ENCODE peak calls at places on chromosomes 11 and 22, in six cellular contexts. One of them, this sample, is unnamed.
A peak's percentile ranks its signal among the peaks of the same experiment; 100 is the strongest.

GRCh38 chr11:104078995-104079394 is 42.6 kb downstream of the DDI1 start:
- DNase-seq in hepatocyte: no peak
- DNase-seq in kidney: no peak
- DNase-seq in tibial artery: no peak
- DNase-seq in Panc1: no peak
- DNase-seq in naive thymus-derived CD4-positive, alpha-beta T cell: no peak
- DNase-seq in this sample: no peak

GRCh38 chr11:111429066-111429506 is 50.0 kb upstream of the POU2AF1 start:
- DNase-seq in hepatocyte: peak; percentile 51
- DNase-seq in Panc1: no peak
- DNase-seq in naive thymus-derived CD4-positive, alpha-beta T cell: peak; percentile 51
- DNase-seq in kidney: no peak
- DNase-seq in tibial artery: peak; percentile 77
- DNase-seq in this sample: peak; percentile 81

GRCh38 chr11:122721201-122721963 is 65.9 kb downstream of the UBASH3B start:
- DNase-seq in Panc1: no peak
- DNase-seq in kidney: no peak
- DNase-seq in hepatocyte: no peak
- DNase-seq in tibial artery: no peak
- DNase-seq in naive thymus-derived CD4-positive, alpha-beta T cell: no peak
- DNase-seq in this sample: no peak

GRCh38 chr11:83715927-83716525 is 429.9 kb upstream of the CCDC90B start:
- DNase-seq in kidney: no peak
- DNase-seq in Panc1: no peak
- DNase-seq in naive thymus-derived CD4-positive, alpha-beta T cell: no peak
- DNase-seq in hepatocyte: no peak
- DNase-seq in tibial artery: no peak
- DNase-seq in this sample: no peak

GRCh38 chr11:115503083-115503885 is 931 bp downstream of the CADM1 start:
- DNase-seq in hepatocyte: peak; percentile 84
- DNase-seq in tibial artery: peak; percentile 38
- DNase-seq in naive thymus-derived CD4-positive, alpha-beta T cell: no peak
- DNase-seq in Panc1: no peak
- DNase-seq in kidney: peak; percentile 90
- DNase-seq in this sample: no peak

GRCh38 chr11:110069158-110069737 is 23.9 kb upstream of the ZC3H12C start:
- DNase-seq in naive thymus-derived CD4-positive, alpha-beta T cell: no peak
- DNase-seq in tibial artery: peak; percentile 53
- DNase-seq in Panc1: no peak
- DNase-seq in kidney: no peak
- DNase-seq in hepatocyte: peak; percentile 24
- DNase-seq in this sample: peak; percentile 21

GRCh38 chr11:46380340-46381045 is 976 bp upstream of the MDK start:
- DNase-seq in kidney: peak; percentile 92
- DNase-seq in naive thymus-derived CD4-positive, alpha-beta T cell: peak; percentile 29
- DNase-seq in hepatocyte: peak; percentile 79
- DNase-seq in Panc1: no peak
- DNase-seq in tibial artery: peak; percentile 60
- DNase-seq in this sample: no peak

GRCh38 chr11:113818426-113818825 is 38.8 kb downstream of the CLDN25 start:
- DNase-seq in tibial artery: no peak
- DNase-seq in Panc1: no peak
- DNase-seq in hepatocyte: no peak
- DNase-seq in kidney: no peak
- DNase-seq in naive thymus-derived CD4-positive, alpha-beta T cell: no peak
- DNase-seq in this sample: no peak

GRCh38 chr11:21866781-21867180 is 326.1 kb upstream of the ANO5 start:
- DNase-seq in hepatocyte: no peak
- DNase-seq in kidney: no peak
- DNase-seq in Panc1: no peak
- DNase-seq in naive thymus-derived CD4-positive, alpha-beta T cell: no peak
- DNase-seq in tibial artery: no peak
- DNase-seq in this sample: no peak

GRCh38 chr22:33835196-33835788 is 85.0 kb downstream of the LARGE1 start:
- DNase-seq in kidney: no peak
- DNase-seq in Panc1: no peak
- DNase-seq in tibial artery: no peak
- DNase-seq in hepatocyte: no peak
- DNase-seq in naive thymus-derived CD4-positive, alpha-beta T cell: no peak
- DNase-seq in this sample: no peak

GRCh38 chr11:62553839-62554361 is 7.3 kb upstream of the AHNAK start:
- DNase-seq in kidney: no peak
- DNase-seq in tibial artery: no peak
- DNase-seq in hepatocyte: no peak
- DNase-seq in Panc1: peak; percentile 85
- DNase-seq in naive thymus-derived CD4-positive, alpha-beta T cell: no peak
- DNase-seq in this sample: no peak

GRCh38 chr22:46407748-46408147 is 72.2 kb downstream of the TRMU start:
- DNase-seq in naive thymus-derived CD4-positive, alpha-beta T cell: no peak
- DNase-seq in Panc1: no peak
- DNase-seq in hepatocyte: no peak
- DNase-seq in tibial artery: no peak
- DNase-seq in kidney: no peak
- DNase-seq in this sample: no peak

GRCh38 chr11:29333993-29334780 is 682.6 kb downstream of the KCNA4 start:
- DNase-seq in kidney: no peak
- DNase-seq in tibial artery: no peak
- DNase-seq in hepatocyte: peak; percentile 55
- DNase-seq in Panc1: peak; percentile 20
- DNase-seq in naive thymus-derived CD4-positive, alpha-beta T cell: no peak
- DNase-seq in this sample: peak; percentile 11

GRCh38 chr22:31127181-31127772 is 4.5 kb downstream of the INPP5J start:
- DNase-seq in Panc1: no peak
- DNase-seq in naive thymus-derived CD4-positive, alpha-beta T cell: no peak
- DNase-seq in tibial artery: no peak
- DNase-seq in kidney: no peak
- DNase-seq in hepatocyte: no peak
- DNase-seq in this sample: no peak

GRCh38 chr22:21621891-21622623 is 7.8 kb downstream of the YDJC start:
- DNase-seq in naive thymus-derived CD4-positive, alpha-beta T cell: no peak
- DNase-seq in tibial artery: peak; percentile 52
- DNase-seq in hepatocyte: no peak
- DNase-seq in Panc1: no peak
- DNase-seq in kidney: no peak
- DNase-seq in this sample: no peak

GRCh38 chr11:76845069-76845468 is 15.6 kb upstream of the ACER3 start:
- DNase-seq in kidney: no peak
- DNase-seq in naive thymus-derived CD4-positive, alpha-beta T cell: no peak
- DNase-seq in Panc1: no peak
- DNase-seq in tibial artery: no peak
- DNase-seq in hepatocyte: no peak
- DNase-seq in this sample: no peak

GRCh38 chr11:76843916-76844315 is 16.8 kb upstream of the ACER3 start:
- DNase-seq in hepatocyte: no peak
- DNase-seq in naive thymus-derived CD4-positive, alpha-beta T cell: no peak
- DNase-seq in tibial artery: no peak
- DNase-seq in kidney: no peak
- DNase-seq in Panc1: no peak
- DNase-seq in this sample: no peak

GRCh38 chr11:76839326-76839725 is 21.4 kb upstream of the ACER3 start:
- DNase-seq in naive thymus-derived CD4-positive, alpha-beta T cell: no peak
- DNase-seq in Panc1: no peak
- DNase-seq in kidney: no peak
- DNase-seq in tibial artery: no peak
- DNase-seq in hepatocyte: peak; percentile 65
- DNase-seq in this sample: no peak

GRCh38 chr11:76844511-76844910 is 16.2 kb upstream of the ACER3 start:
- DNase-seq in naive thymus-derived CD4-positive, alpha-beta T cell: no peak
- DNase-seq in kidney: no peak
- DNase-seq in tibial artery: no peak
- DNase-seq in Panc1: no peak
- DNase-seq in hepatocyte: no peak
- DNase-seq in this sample: no peak

GRCh38 chr11:76841923-76842452 is 18.7 kb upstream of the ACER3 start:
- DNase-seq in Panc1: no peak
- DNase-seq in hepatocyte: no peak
- DNase-seq in kidney: no peak
- DNase-seq in tibial artery: no peak
- DNase-seq in naive thymus-derived CD4-positive, alpha-beta T cell: no peak
- DNase-seq in this sample: peak; percentile 18
- H3K4me3 ChIP-seq in Panc1: no peak overlapping the region
- H3K4me3 ChIP-seq in hepatocyte: no peak overlapping the region
- H3K4me3 ChIP-seq in kidney: no peak overlapping the region
- H3K4me3 ChIP-seq in tibial artery: no peak overlapping the region
- H3K4me3 ChIP-seq in naive thymus-derived CD4-positive, alpha-beta T cell: no peak overlapping the region
- H3K4me3 ChIP-seq in this sample: no peak overlapping the region

GRCh38 chr11:96101146-96101545 is 177.2 kb upstream of the MTMR2 start:
- DNase-seq in kidney: no peak
- DNase-seq in hepatocyte: no peak
- DNase-seq in Panc1: no peak
- DNase-seq in tibial artery: no peak
- DNase-seq in naive thymus-derived CD4-positive, alpha-beta T cell: no peak
- DNase-seq in this sample: no peak

GRCh38 chr11:96096360-96096759 is 172.5 kb upstream of the MTMR2 start:
- DNase-seq in Panc1: no peak
- DNase-seq in hepatocyte: no peak
- DNase-seq in tibial artery: no peak
- DNase-seq in kidney: no peak
- DNase-seq in naive thymus-derived CD4-positive, alpha-beta T cell: no peak
- DNase-seq in this sample: no peak

GRCh38 chr11:96095884-96096301 is 172.0 kb upstream of the MTMR2 start:
- DNase-seq in kidney: no peak
- DNase-seq in hepatocyte: peak; percentile 44
- DNase-seq in naive thymus-derived CD4-positive, alpha-beta T cell: no peak
- DNase-seq in tibial artery: no peak
- DNase-seq in Panc1: no peak
- DNase-seq in this sample: no peak

GRCh38 chr11:96097844-96098421 is 174.0 kb upstream of the MTMR2 start:
- DNase-seq in Panc1: no peak
- DNase-seq in kidney: no peak
- DNase-seq in hepatocyte: no peak
- DNase-seq in naive thymus-derived CD4-positive, alpha-beta T cell: no peak
- DNase-seq in tibial artery: no peak
- DNase-seq in this sample: no peak

DNA sequence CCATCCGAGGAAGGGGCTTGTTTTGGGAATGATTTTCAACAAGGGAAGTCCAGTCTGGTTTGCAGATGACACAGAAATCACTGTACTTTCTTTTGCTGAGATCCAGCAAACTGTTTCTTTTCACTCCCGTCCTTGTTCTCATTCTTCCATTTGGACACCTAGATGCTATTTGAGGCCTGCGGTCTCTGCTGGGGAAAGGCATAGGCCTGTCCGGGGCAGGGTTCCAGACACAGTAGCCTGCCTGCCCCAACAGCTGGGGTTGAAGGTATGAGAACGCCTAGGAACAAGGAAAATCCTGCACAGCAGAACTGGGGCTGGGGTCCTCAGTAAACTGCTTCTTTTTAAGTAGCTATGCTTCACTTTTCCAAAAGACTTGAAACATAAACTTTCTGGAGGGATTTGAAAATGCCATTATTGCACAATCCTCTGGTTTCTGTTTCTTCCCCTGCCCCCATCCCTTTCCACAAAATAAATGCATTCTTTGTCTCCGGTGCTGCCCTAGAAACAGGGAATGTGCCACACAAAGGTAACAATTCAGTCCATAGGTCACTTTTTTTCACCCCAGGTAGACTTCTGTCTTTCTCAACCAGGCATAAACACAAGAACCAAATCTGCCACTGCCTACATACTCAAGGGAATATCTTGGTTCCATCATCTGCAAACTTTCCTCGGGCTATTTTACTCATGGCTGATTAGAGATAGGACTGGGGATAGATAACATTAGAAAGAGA is 174.8 kb upstream of the MTMR2 start:
- DNase-seq in Panc1: no peak
- DNase-seq in hepatocyte: peak; percentile 48
- DNase-seq in naive thymus-derived CD4-positive, alpha-beta T cell: no peak
- DNase-seq in kidney: no peak
- DNase-seq in tibial artery: no peak
- DNase-seq in this sample: no peak
- H3K4me3 ChIP-seq in Panc1: no peak overlapping the region
- H3K4me3 ChIP-seq in hepatocyte: no peak overlapping the region
- H3K4me3 ChIP-seq in naive thymus-derived CD4-positive, alpha-beta T cell: no peak overlapping the region
- H3K4me3 ChIP-seq in kidney: no peak overlapping the region
- H3K4me3 ChIP-seq in tibial artery: no peak overlapping the region
- H3K4me3 ChIP-seq in this sample: no peak overlapping the region

DNA sequence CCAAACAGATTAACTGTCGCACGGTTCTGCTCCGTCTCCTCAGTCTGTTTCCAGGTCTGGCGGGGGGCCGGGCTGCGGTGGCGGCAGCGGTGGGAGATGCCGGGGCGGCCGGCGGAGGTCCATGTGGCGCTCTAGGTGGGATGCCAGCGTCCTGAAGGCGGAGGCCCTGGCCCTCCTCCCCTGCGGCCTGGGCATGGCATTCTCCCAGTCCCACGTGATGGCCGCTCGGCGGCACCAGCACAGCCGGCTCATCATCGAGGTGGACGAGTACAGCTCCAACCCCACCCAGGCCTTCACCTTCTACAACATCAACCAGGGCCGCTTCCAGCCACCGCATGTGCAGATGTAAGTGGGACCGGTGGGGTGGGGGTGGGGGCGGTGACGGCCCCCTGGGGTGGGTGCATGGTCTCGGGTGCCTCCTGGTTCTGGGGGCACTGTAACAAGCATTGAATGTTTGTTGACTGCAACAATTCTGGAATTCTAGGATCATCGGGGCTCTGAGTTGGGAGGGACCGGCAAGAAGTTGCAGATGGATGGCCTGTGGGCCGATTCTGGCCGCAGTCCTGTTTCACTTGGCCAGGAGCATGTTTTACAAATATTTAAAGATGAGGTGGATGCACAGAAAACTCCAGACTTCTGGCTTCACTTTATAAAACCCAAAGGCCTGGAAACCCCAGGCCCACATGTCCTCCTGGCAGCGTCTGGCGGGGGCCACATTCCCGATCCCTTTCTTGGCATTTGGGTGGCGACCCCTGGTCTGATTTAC is 13.2 kb downstream of the MPPED1 start:
- DNase-seq in Panc1: no peak
- DNase-seq in kidney: peak; percentile 72
- DNase-seq in hepatocyte: no peak
- DNase-seq in tibial artery: no peak
- DNase-seq in naive thymus-derived CD4-positive, alpha-beta T cell: no peak
- DNase-seq in this sample: no peak
- H3K4me3 ChIP-seq in Panc1: no peak overlapping the region
- H3K4me3 ChIP-seq in kidney: no peak overlapping the region
- H3K4me3 ChIP-seq in hepatocyte: no peak overlapping the region
- H3K4me3 ChIP-seq in tibial artery: no peak overlapping the region
- H3K4me3 ChIP-seq in naive thymus-derived CD4-positive, alpha-beta T cell: no peak overlapping the region
- H3K4me3 ChIP-seq in this sample: no peak overlapping the region

GRCh38 chr11:56714206-56714605 is 15.3 kb downstream of the OR9G1 start:
- DNase-seq in hepatocyte: no peak
- DNase-seq in naive thymus-derived CD4-positive, alpha-beta T cell: no peak
- DNase-seq in kidney: no peak
- DNase-seq in Panc1: no peak
- DNase-seq in tibial artery: no peak
- DNase-seq in this sample: no peak
- H3K4me3 ChIP-seq in hepatocyte: no peak overlapping the region
- H3K4me3 ChIP-seq in naive thymus-derived CD4-positive, alpha-beta T cell: no peak overlapping the region
- H3K4me3 ChIP-seq in kidney: no peak overlapping the region
- H3K4me3 ChIP-seq in Panc1: no peak overlapping the region
- H3K4me3 ChIP-seq in tibial artery: no peak overlapping the region
- H3K4me3 ChIP-seq in this sample: no peak overlapping the region

GRCh38 chr11:2302844-2303626 is 1.2 kb downstream of the TSPAN32 start:
- DNase-seq in kidney: peak; percentile 71
- DNase-seq in Panc1: no peak
- DNase-seq in naive thymus-derived CD4-positive, alpha-beta T cell: no peak
- DNase-seq in hepatocyte: peak; percentile 19
- DNase-seq in tibial artery: no peak
- DNase-seq in this sample: no peak
- H3K4me3 ChIP-seq in kidney: no peak overlapping the region
- H3K4me3 ChIP-seq in Panc1: no peak overlapping the region
- H3K4me3 ChIP-seq in naive thymus-derived CD4-positive, alpha-beta T cell: peak overlapping the region; percentile 76
- H3K4me3 ChIP-seq in hepatocyte: no peak overlapping the region
- H3K4me3 ChIP-seq in tibial artery: no peak overlapping the region
- H3K4me3 ChIP-seq in this sample: no peak overlapping the region

GRCh38 chr11:10540915-10541591 is at the start of gene RNF141:
- DNase-seq in kidney: peak; percentile 98
- DNase-seq in tibial artery: peak; percentile 93
- DNase-seq in hepatocyte: peak; percentile 98
- DNase-seq in Panc1: peak; percentile 82
- DNase-seq in naive thymus-derived CD4-positive, alpha-beta T cell: peak; percentile 94
- DNase-seq in this sample: peak; percentile 75
- H3K4me3 ChIP-seq in kidney: peak within 1 kb of the TSS; percentile 86
- H3K4me3 ChIP-seq in tibial artery: peak within 1 kb of the TSS; percentile 88
- H3K4me3 ChIP-seq in hepatocyte: peak within 1 kb of the TSS; percentile 88
- H3K4me3 ChIP-seq in Panc1: peak within 1 kb of the TSS; percentile 88
- H3K4me3 ChIP-seq in naive thymus-derived CD4-positive, alpha-beta T cell: peak within 1 kb of the TSS; percentile 81
- H3K4me3 ChIP-seq in this sample: peak within 1 kb of the TSS; percentile 57

This sample was measured in Jurkat, Clone E6-1.